ENCODE peak calls at places on chromosome 5, in seven cellular contexts. One of them, this sample, is unnamed.

GRCh38 chr5:116935561-116936162 is 361.0 kb upstream of the SEMA6A start:
- DNase-seq in body of pancreas: no peak
- DNase-seq in Peyer's patch: no peak
- DNase-seq in HCT116: no peak
- DNase-seq in ovary: no peak
- DNase-seq in heart left ventricle: no peak
- DNase-seq in GM12878: no peak
- DNase-seq in this sample: no peak

GRCh38 chr5:30112842-30113241 is 1080.6 kb upstream of the CDH6 start:
- DNase-seq in body of pancreas: no peak
- DNase-seq in Peyer's patch: no peak
- DNase-seq in HCT116: no peak
- DNase-seq in ovary: no peak
- DNase-seq in heart left ventricle: no peak
- DNase-seq in GM12878: no peak
- DNase-seq in this sample: no peak

GRCh38 chr5:115431116-115431515 is 113.5 kb downstream of the FEM1C start:
- DNase-seq in body of pancreas: no peak
- DNase-seq in Peyer's patch: no peak
- DNase-seq in HCT116: no peak
- DNase-seq in ovary: no peak
- DNase-seq in heart left ventricle: no peak
- DNase-seq in GM12878: no peak
- DNase-seq in this sample: no peak

GRCh38 chr5:50476549-50476948 is 35.5 kb upstream of the EMB start:
- DNase-seq in body of pancreas: no peak
- DNase-seq in Peyer's patch: no peak
- DNase-seq in HCT116: no peak
- DNase-seq in ovary: no peak
- DNase-seq in heart left ventricle: no peak
- DNase-seq in GM12878: no peak
- DNase-seq in this sample: no peak

GRCh38 chr5:93209476-93209875 is 371.5 kb downstream of the NR2F1-AS1 start:
- DNase-seq in body of pancreas: no peak
- DNase-seq in Peyer's patch: no peak
- DNase-seq in HCT116: no peak
- DNase-seq in ovary: peak; percentile 32
- DNase-seq in heart left ventricle: no peak
- DNase-seq in GM12878: no peak
- DNase-seq in this sample: no peak

GRCh38 chr5:72651109-72651508 is 143.9 kb upstream of the ZNF366 start:
- DNase-seq in body of pancreas: no peak
- DNase-seq in Peyer's patch: no peak
- DNase-seq in HCT116: no peak
- DNase-seq in ovary: no peak
- DNase-seq in heart left ventricle: no peak
- DNase-seq in GM12878: no peak
- DNase-seq in this sample: no peak

GRCh38 chr5:69189162-69190086 is at the start of gene CENPH:
- DNase-seq in body of pancreas: peak; percentile 94
- DNase-seq in Peyer's patch: peak; percentile 90
- DNase-seq in HCT116: peak; percentile 81
- DNase-seq in ovary: peak; percentile 91
- DNase-seq in heart left ventricle: peak; percentile 90
- DNase-seq in GM12878: peak; percentile 63
- DNase-seq in this sample: peak; percentile 94

GRCh38 chr5:23139338-23140171 is 286.4 kb upstream of the CDH12 start:
- DNase-seq in body of pancreas: no peak
- DNase-seq in Peyer's patch: no peak
- DNase-seq in HCT116: no peak
- DNase-seq in ovary: no peak
- DNase-seq in heart left ventricle: no peak
- DNase-seq in GM12878: no peak
- DNase-seq in this sample: no peak

GRCh38 chr5:54361683-54362411 is 51.5 kb upstream of the ARL15 start:
- DNase-seq in body of pancreas: peak; percentile 26
- DNase-seq in Peyer's patch: no peak
- DNase-seq in HCT116: no peak
- DNase-seq in ovary: peak; percentile 27
- DNase-seq in heart left ventricle: no peak
- DNase-seq in GM12878: no peak
- DNase-seq in this sample: no peak

GRCh38 chr5:109410389-109411174 is 808 bp upstream of the PJA2 start:
- DNase-seq in body of pancreas: peak; percentile 77
- DNase-seq in Peyer's patch: peak; percentile 86
- DNase-seq in HCT116: peak; percentile 43
- DNase-seq in ovary: peak; percentile 82
- DNase-seq in heart left ventricle: peak; percentile 82
- DNase-seq in GM12878: no peak
- DNase-seq in this sample: peak; percentile 86

GRCh38 chr5:4511996-4512656 is 628.0 kb upstream of the ADAMTS16 start:
- DNase-seq in body of pancreas: peak; percentile 40
- DNase-seq in Peyer's patch: no peak
- DNase-seq in HCT116: no peak
- DNase-seq in ovary: no peak
- DNase-seq in heart left ventricle: peak; percentile 68
- DNase-seq in GM12878: no peak
- DNase-seq in this sample: peak; percentile 23

GRCh38 chr5:111680737-111681413 is 76.1 kb downstream of the NREP start:
- DNase-seq in body of pancreas: peak; percentile 45
- DNase-seq in Peyer's patch: no peak
- DNase-seq in HCT116: peak; percentile 40
- DNase-seq in ovary: peak; percentile 51
- DNase-seq in heart left ventricle: no peak
- DNase-seq in GM12878: no peak
- DNase-seq in this sample: peak; percentile 80

GRCh38 chr5:125227333-125228075 is 481.1 kb upstream of the ZNF608 start:
- DNase-seq in body of pancreas: no peak
- DNase-seq in Peyer's patch: no peak
- DNase-seq in HCT116: peak; percentile 15
- DNase-seq in ovary: no peak
- DNase-seq in heart left ventricle: no peak
- DNase-seq in GM12878: no peak
- DNase-seq in this sample: no peak

GRCh38 chr5:9554122-9554521 is 8.2 kb upstream of the SEMA5A start:
- DNase-seq in body of pancreas: no peak
- DNase-seq in Peyer's patch: no peak
- DNase-seq in HCT116: no peak
- DNase-seq in ovary: no peak
- DNase-seq in heart left ventricle: no peak
- DNase-seq in GM12878: no peak
- DNase-seq in this sample: no peak

GRCh38 chr5:176836811-176837706 is 26.7 kb downstream of the UNC5A start:
- DNase-seq in body of pancreas: no peak
- DNase-seq in Peyer's patch: no peak
- DNase-seq in HCT116: no peak
- DNase-seq in ovary: no peak
- DNase-seq in heart left ventricle: no peak
- DNase-seq in GM12878: no peak
- DNase-seq in this sample: no peak

GRCh38 chr5:161301586-161301985 is 244.9 kb downstream of the GABRB2 start:
- DNase-seq in body of pancreas: no peak
- DNase-seq in Peyer's patch: no peak
- DNase-seq in HCT116: no peak
- DNase-seq in ovary: no peak
- DNase-seq in heart left ventricle: no peak
- DNase-seq in GM12878: no peak
- DNase-seq in this sample: no peak

GRCh38 chr5:32021771-32022170 is 152.3 kb downstream of the GOLPH3 start:
- DNase-seq in body of pancreas: no peak
- DNase-seq in Peyer's patch: no peak
- DNase-seq in HCT116: no peak
- DNase-seq in ovary: no peak
- DNase-seq in heart left ventricle: no peak
- DNase-seq in GM12878: no peak
- DNase-seq in this sample: no peak

GRCh38 chr5:174251305-174251704 is 205.8 kb downstream of the NSG2 start:
- DNase-seq in body of pancreas: no peak
- DNase-seq in Peyer's patch: no peak
- DNase-seq in HCT116: no peak
- DNase-seq in ovary: no peak
- DNase-seq in heart left ventricle: no peak
- DNase-seq in GM12878: no peak
- DNase-seq in this sample: no peak

GRCh38 chr5:77101298-77101697 is 14.2 kb upstream of the ZBED3 start:
- DNase-seq in body of pancreas: no peak
- DNase-seq in Peyer's patch: no peak
- DNase-seq in HCT116: no peak
- DNase-seq in ovary: no peak
- DNase-seq in heart left ventricle: no peak
- DNase-seq in GM12878: no peak
- DNase-seq in this sample: no peak

GRCh38 chr5:6182271-6182815 is 196.0 kb downstream of the MED10 start:
- DNase-seq in body of pancreas: no peak
- DNase-seq in Peyer's patch: no peak
- DNase-seq in HCT116: no peak
- DNase-seq in ovary: no peak
- DNase-seq in heart left ventricle: no peak
- DNase-seq in GM12878: no peak
- DNase-seq in this sample: no peak

GRCh38 chr5:6177926-6178325 is 200.4 kb downstream of the MED10 start:
- DNase-seq in body of pancreas: no peak
- DNase-seq in Peyer's patch: no peak
- DNase-seq in HCT116: no peak
- DNase-seq in ovary: no peak
- DNase-seq in heart left ventricle: no peak
- DNase-seq in GM12878: no peak
- DNase-seq in this sample: no peak

GRCh38 chr5:6181147-6181729 is 197.1 kb downstream of the MED10 start:
- DNase-seq in body of pancreas: no peak
- DNase-seq in Peyer's patch: no peak
- DNase-seq in HCT116: no peak
- DNase-seq in ovary: no peak
- DNase-seq in heart left ventricle: no peak
- DNase-seq in GM12878: no peak
- DNase-seq in this sample: no peak

GRCh38 chr5:6181871-6182270 is 196.5 kb downstream of the MED10 start:
- DNase-seq in body of pancreas: no peak
- DNase-seq in Peyer's patch: no peak
- DNase-seq in HCT116: no peak
- DNase-seq in ovary: no peak
- DNase-seq in heart left ventricle: no peak
- DNase-seq in GM12878: no peak
- DNase-seq in this sample: no peak

GRCh38 chr5:6180231-6180872 is 198.0 kb downstream of the MED10 start:
- DNase-seq in body of pancreas: no peak
- DNase-seq in Peyer's patch: no peak
- DNase-seq in HCT116: no peak
- DNase-seq in ovary: no peak
- DNase-seq in heart left ventricle: no peak
- DNase-seq in GM12878: no peak
- DNase-seq in this sample: no peak
- TF ChIP-seq POLR2A in body of pancreas: no peak
- TF ChIP-seq POLR2A in Peyer's patch: no peak
- TF ChIP-seq POLR2A in HCT116: no peak
- TF ChIP-seq POLR2A in ovary: no peak
- TF ChIP-seq POLR2A in heart left ventricle: no peak
- TF ChIP-seq POLR2A in GM12878: no peak
- TF ChIP-seq POLR2A in this sample: no peak

DNA sequence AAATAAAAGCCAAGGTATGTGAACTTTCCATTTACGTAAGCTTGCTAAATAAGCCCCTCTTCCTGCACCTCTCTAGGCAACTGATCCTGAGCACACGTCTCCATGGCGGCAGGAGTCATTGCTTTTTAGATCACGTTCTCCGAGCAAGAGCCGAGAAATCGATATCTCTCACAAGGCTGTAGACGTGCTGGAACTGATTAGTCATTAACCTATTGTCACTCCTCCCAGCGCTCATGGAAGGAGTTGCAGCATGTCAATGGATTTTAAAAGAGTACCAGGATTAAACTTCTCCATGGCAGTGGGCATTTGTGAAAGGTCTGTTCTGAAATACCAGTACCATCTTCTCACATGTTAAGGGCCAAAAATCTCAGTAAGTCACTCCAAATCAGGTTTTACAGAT is 4.7 kb upstream of the ADCY2 start:
- DNase-seq in body of pancreas: peak; percentile 29
- DNase-seq in Peyer's patch: no peak
- DNase-seq in HCT116: no peak
- DNase-seq in ovary: no peak
- DNase-seq in heart left ventricle: no peak
- DNase-seq in GM12878: no peak
- DNase-seq in this sample: no peak
- TF ChIP-seq CTCF in body of pancreas: peak; percentile 42
- TF ChIP-seq CTCF in Peyer's patch: no peak
- TF ChIP-seq CTCF in HCT116: no peak
- TF ChIP-seq CTCF in ovary: no peak
- TF ChIP-seq CTCF in heart left ventricle: no peak
- TF ChIP-seq CTCF in GM12878: no peak
- TF ChIP-seq CTCF in this sample: no peak

DNA sequence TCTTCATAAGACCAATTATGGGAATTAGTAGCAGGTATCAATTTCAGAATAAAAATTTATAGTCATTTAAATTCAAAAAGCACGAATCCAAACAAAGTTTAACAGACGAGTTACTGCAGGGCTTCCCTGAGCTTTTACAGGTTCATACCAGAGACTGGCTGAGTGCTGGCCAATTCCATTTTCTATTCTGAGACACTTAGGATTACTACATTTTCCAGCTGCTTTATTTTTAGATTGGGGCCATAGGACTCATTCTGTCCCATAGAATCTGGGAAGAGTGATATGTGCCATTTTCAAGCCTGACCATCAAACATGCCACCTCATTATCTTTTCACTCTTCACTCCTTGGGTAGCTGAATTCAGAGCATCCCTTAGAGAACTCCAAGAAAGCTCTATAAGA is 410.7 kb downstream of the DNAH5 start:
- DNase-seq in body of pancreas: no peak
- DNase-seq in Peyer's patch: no peak
- DNase-seq in HCT116: no peak
- DNase-seq in ovary: no peak
- DNase-seq in heart left ventricle: no peak
- DNase-seq in GM12878: no peak
- DNase-seq in this sample: no peak
- H3K4me3 ChIP-seq in body of pancreas: no peak overlapping the region
- H3K4me3 ChIP-seq in Peyer's patch: no peak overlapping the region
- H3K4me3 ChIP-seq in HCT116: no peak overlapping the region
- H3K4me3 ChIP-seq in ovary: no peak overlapping the region
- H3K4me3 ChIP-seq in heart left ventricle: no peak overlapping the region
- H3K4me3 ChIP-seq in GM12878: no peak overlapping the region
- H3K4me3 ChIP-seq in this sample: no peak overlapping the region

GRCh38 chr5:66144074-66144798 is at the start of gene SREK1:
- DNase-seq in body of pancreas: peak; percentile 91
- DNase-seq in Peyer's patch: peak; percentile 94
- DNase-seq in HCT116: peak; percentile 83
- DNase-seq in ovary: peak; percentile 94
- DNase-seq in heart left ventricle: peak; percentile 96
- DNase-seq in GM12878: peak; percentile 63
- DNase-seq in this sample: peak; percentile 94
- TF ChIP-seq POLR2A in body of pancreas: peak; percentile 98
- TF ChIP-seq POLR2A in Peyer's patch: peak; percentile 76
- TF ChIP-seq POLR2A in HCT116: peak; percentile 91
- TF ChIP-seq POLR2A in ovary: peak; percentile 90
- TF ChIP-seq POLR2A in heart left ventricle: peak; percentile 76
- TF ChIP-seq POLR2A in GM12878: peak; percentile 96
- TF ChIP-seq POLR2A in this sample: peak; percentile 97

This sample was measured in adrenal gland.